ENCODE peak calls at places on chromosomes 13 and 19, in five cellular contexts. One of them, this sample, is unnamed.

GRCh38 chr19:18364826-18365528 is 21.0 kb upstream of the GDF15 start:
- DNase-seq in foreskin fibroblast: peak
- DNase-seq in left lung: peak
- DNase-seq in neural progenitor cell: no peak
- DNase-seq in left lobe of liver: peak
- DNase-seq in this sample: peak

GRCh38 chr19:37505958-37506386 is 767 bp upstream of the ZNF793 start:
- DNase-seq in left lobe of liver: no peak
- DNase-seq in foreskin fibroblast: no peak
- DNase-seq in left lung: no peak
- DNase-seq in neural progenitor cell: no peak
- DNase-seq in this sample: no peak

GRCh38 chr19:9139609-9140158 is 513 bp upstream of the ZNF317 start:
- DNase-seq in left lung: no peak
- DNase-seq in foreskin fibroblast: no peak
- DNase-seq in left lobe of liver: no peak
- DNase-seq in neural progenitor cell: no peak
- DNase-seq in this sample: no peak

GRCh38 chr19:1171755-1172352 is 2.2 kb downstream of the SBNO2 start:
- DNase-seq in left lobe of liver: peak
- DNase-seq in neural progenitor cell: peak
- DNase-seq in foreskin fibroblast: peak
- DNase-seq in left lung: no peak
- DNase-seq in this sample: no peak

GRCh38 chr19:4539697-4540581 is at the start of gene LRG1:
- DNase-seq in neural progenitor cell: no peak
- DNase-seq in left lung: peak
- DNase-seq in foreskin fibroblast: no peak
- DNase-seq in left lobe of liver: peak
- DNase-seq in this sample: no peak

GRCh38 chr13:64278493-64278892 is 2862.8 kb upstream of the PCDH20 start:
- DNase-seq in left lobe of liver: no peak
- DNase-seq in neural progenitor cell: no peak
- DNase-seq in foreskin fibroblast: peak
- DNase-seq in left lung: no peak
- DNase-seq in this sample: peak

GRCh38 chr19:43708716-43709115 is 7.2 kb upstream of the IRGC start:
- DNase-seq in left lung: no peak
- DNase-seq in left lobe of liver: no peak
- DNase-seq in neural progenitor cell: no peak
- DNase-seq in foreskin fibroblast: no peak
- DNase-seq in this sample: no peak

GRCh38 chr13:110398564-110399507 is 91.8 kb downstream of the COL4A2 start:
- DNase-seq in left lung: no peak
- DNase-seq in foreskin fibroblast: no peak
- DNase-seq in neural progenitor cell: no peak
- DNase-seq in left lobe of liver: no peak
- DNase-seq in this sample: peak

GRCh38 chr19:48060381-48060780 is 16.5 kb upstream of the CABP5 start:
- DNase-seq in left lobe of liver: no peak
- DNase-seq in neural progenitor cell: no peak
- DNase-seq in left lung: no peak
- DNase-seq in foreskin fibroblast: no peak
- DNase-seq in this sample: no peak

GRCh38 chr19:40147338-40147692 is 43.9 kb upstream of the MAP3K10 start:
- DNase-seq in left lobe of liver: no peak
- DNase-seq in foreskin fibroblast: no peak
- DNase-seq in left lung: no peak
- DNase-seq in neural progenitor cell: no peak
- DNase-seq in this sample: no peak

GRCh38 chr19:582497-583197 is 7.0 kb upstream of the HCN2 start:
- DNase-seq in left lung: no peak
- DNase-seq in foreskin fibroblast: peak
- DNase-seq in left lobe of liver: no peak
- DNase-seq in neural progenitor cell: no peak
- DNase-seq in this sample: peak

GRCh38 chr13:77740931-77741586 is 43.6 kb downstream of the SLAIN1 start:
- DNase-seq in left lung: no peak
- DNase-seq in foreskin fibroblast: no peak
- DNase-seq in neural progenitor cell: no peak
- DNase-seq in left lobe of liver: no peak
- DNase-seq in this sample: no peak

GRCh38 chr13:64684685-64685431 is 2545.3 kb downstream of the PCDH9 start:
- DNase-seq in neural progenitor cell: no peak
- DNase-seq in left lobe of liver: no peak
- DNase-seq in left lung: no peak
- DNase-seq in foreskin fibroblast: peak
- DNase-seq in this sample: peak

GRCh38 chr19:32638625-32639024 is 36.4 kb downstream of the ANKRD27 start:
- DNase-seq in left lung: no peak
- DNase-seq in neural progenitor cell: no peak
- DNase-seq in left lobe of liver: no peak
- DNase-seq in foreskin fibroblast: no peak
- DNase-seq in this sample: no peak

This sample was measured in fibroblast of lung.